ENCODE peak calls at places on chromosome 12, in five cellular contexts. M is NT2/D1, I is LHCN-M2, V is kidney glomerular epithelial cell, E is iris pigment epithelial cell. P is an unnamed sample.

GRCh38 chr12:47686645-47687240 is 19.1 kb downstream of the RPAP3 start:
- DNase-seq in M (no peak), I (peak), V (peak), E (peak), P (no peak)

GRCh38 chr12:51837286-51837685 is 11.2 kb downstream of the FIGNL2 start:
- DNase-seq in M (no peak), I (no peak), V (no peak), E (no peak), P (no peak)

GRCh38 chr12:14774944-14775651 is 28.2 kb downstream of the WBP11 start:
- DNase-seq in M (no peak), I (peak), V (peak), E (peak), P (no peak)

GRCh38 chr12:50609292-50609874 is 104.6 kb downstream of the DIP2B start:
- DNase-seq in M (no peak), I (no peak), V (no peak), E (no peak), P (no peak)

GRCh38 chr12:47687636-47688035 is 18.2 kb downstream of the RPAP3 start:
- DNase-seq in M (no peak), I (no peak), V (no peak), E (no peak), P (no peak)

GRCh38 chr12:106288510-106289195 is 13.9 kb upstream of the TCP11L2 start:
- DNase-seq in M (no peak), I (peak), V (peak), E (peak), P (no peak)

GRCh38 chr12:67742461-67742860 is 93.9 kb downstream of the DYRK2 start:
- DNase-seq in M (no peak), I (no peak), V (no peak), E (no peak), P (no peak)

GRCh38 chr12:126210026-126210425 is 1144.8 kb downstream of the AACS start:
- DNase-seq in M (no peak), I (no peak), V (no peak), E (no peak), P (no peak)

GRCh38 chr12:22248079-22248478 is 86.4 kb downstream of the ST8SIA1 start:
- DNase-seq in M (no peak), I (no peak), V (no peak), E (no peak), P (no peak)

GRCh38 chr12:28351414-28351813 is 161.2 kb downstream of the CCDC91 start:
- DNase-seq in M (no peak), I (no peak), V (no peak), E (no peak), P (no peak)